ENCODE peak calls at places on chromosomes 13 and 19, in six cellular contexts. One of them, this sample, is unnamed.

GRCh38 chr19:10888421-10888866 is 17.1 kb downstream of the CARM1 start:
- DNase-seq in right lobe of liver: no peak
- DNase-seq in adrenal gland: no peak
- DNase-seq in colonic mucosa: no peak
- DNase-seq in Peyer's patch: no peak
- DNase-seq in left ventricle myocardium inferior: no peak
- DNase-seq in this sample: no peak

GRCh38 chr13:25574437-25575426 is 203.0 kb downstream of the ATP8A2 start:
- DNase-seq in right lobe of liver: peak; percentile 42
- DNase-seq in adrenal gland: peak; percentile 77
- DNase-seq in colonic mucosa: peak; percentile 84
- DNase-seq in Peyer's patch: peak; percentile 82
- DNase-seq in left ventricle myocardium inferior: peak; percentile 56
- DNase-seq in this sample: peak; percentile 75

GRCh38 chr19:14502334-14503092 is 6.6 kb upstream of the GIPC1 start:
- DNase-seq in right lobe of liver: peak; percentile 60
- DNase-seq in adrenal gland: no peak
- DNase-seq in colonic mucosa: no peak
- DNase-seq in Peyer's patch: no peak
- DNase-seq in left ventricle myocardium inferior: no peak
- DNase-seq in this sample: no peak

GRCh38 chr19:48095637-48096175 is 14.9 kb downstream of the PLA2G4C start:
- DNase-seq in right lobe of liver: no peak
- DNase-seq in adrenal gland: no peak
- DNase-seq in colonic mucosa: no peak
- DNase-seq in Peyer's patch: no peak
- DNase-seq in left ventricle myocardium inferior: no peak
- DNase-seq in this sample: no peak

GRCh38 chr19:39199025-39199424 is 2.3 kb downstream of the NCCRP1 start:
- DNase-seq in right lobe of liver: no peak
- DNase-seq in adrenal gland: peak; percentile 86
- DNase-seq in colonic mucosa: no peak
- DNase-seq in Peyer's patch: no peak
- DNase-seq in left ventricle myocardium inferior: no peak
- DNase-seq in this sample: no peak

GRCh38 chr19:50721441-50722137 is 1.6 kb upstream of the CLEC11A start:
- DNase-seq in right lobe of liver: no peak
- DNase-seq in adrenal gland: peak; percentile 92
- DNase-seq in colonic mucosa: no peak
- DNase-seq in Peyer's patch: no peak
- DNase-seq in left ventricle myocardium inferior: no peak
- DNase-seq in this sample: no peak

GRCh38 chr19:37221136-37221535 is 3.1 kb downstream of the ZNF383 start:
- DNase-seq in right lobe of liver: no peak
- DNase-seq in adrenal gland: no peak
- DNase-seq in colonic mucosa: no peak
- DNase-seq in Peyer's patch: no peak
- DNase-seq in left ventricle myocardium inferior: no peak
- DNase-seq in this sample: no peak

GRCh38 chr13:70708744-70709143 is 600.5 kb upstream of the KLHL1 start:
- DNase-seq in right lobe of liver: no peak
- DNase-seq in adrenal gland: no peak
- DNase-seq in colonic mucosa: no peak
- DNase-seq in Peyer's patch: no peak
- DNase-seq in left ventricle myocardium inferior: no peak
- DNase-seq in this sample: no peak

GRCh38 chr13:50230365-50230978 is 215.2 kb downstream of the KCNRG start:
- DNase-seq in right lobe of liver: no peak
- DNase-seq in adrenal gland: no peak
- DNase-seq in colonic mucosa: no peak
- DNase-seq in Peyer's patch: no peak
- DNase-seq in left ventricle myocardium inferior: no peak
- DNase-seq in this sample: no peak

GRCh38 chr19:6423499-6424189 is 967 bp downstream of the KHSRP start:
- DNase-seq in right lobe of liver: no peak
- DNase-seq in adrenal gland: peak; percentile 53
- DNase-seq in colonic mucosa: peak; percentile 55
- DNase-seq in Peyer's patch: no peak
- DNase-seq in left ventricle myocardium inferior: no peak
- DNase-seq in this sample: no peak

GRCh38 chr19:5138606-5139594 is 170.0 kb downstream of the KDM4B start:
- DNase-seq in right lobe of liver: peak; percentile 53
- DNase-seq in adrenal gland: no peak
- DNase-seq in colonic mucosa: peak; percentile 54
- DNase-seq in Peyer's patch: peak; percentile 94
- DNase-seq in left ventricle myocardium inferior: no peak
- DNase-seq in this sample: peak; percentile 52

GRCh38 chr19:48396010-48396870 is 2.8 kb downstream of the GRIN2D start:
- DNase-seq in right lobe of liver: no peak
- DNase-seq in adrenal gland: no peak
- DNase-seq in colonic mucosa: no peak
- DNase-seq in Peyer's patch: no peak
- DNase-seq in left ventricle myocardium inferior: no peak
- DNase-seq in this sample: no peak

GRCh38 chr13:90375851-90376250 is 971.6 kb upstream of the MIR17HG start:
- DNase-seq in right lobe of liver: no peak
- DNase-seq in adrenal gland: no peak
- DNase-seq in colonic mucosa: no peak
- DNase-seq in Peyer's patch: no peak
- DNase-seq in left ventricle myocardium inferior: no peak
- DNase-seq in this sample: no peak

GRCh38 chr19:8577247-8577646 is at the start of gene MYO1F:
- DNase-seq in right lobe of liver: peak; percentile 73
- DNase-seq in adrenal gland: peak; percentile 51
- DNase-seq in colonic mucosa: peak; percentile 53
- DNase-seq in Peyer's patch: peak; percentile 84
- DNase-seq in left ventricle myocardium inferior: peak; percentile 65
- DNase-seq in this sample: peak; percentile 74

GRCh38 chr19:55266840-55267239 is 8.0 kb upstream of the PPP6R1 start:
- DNase-seq in right lobe of liver: no peak
- DNase-seq in adrenal gland: no peak
- DNase-seq in colonic mucosa: no peak
- DNase-seq in Peyer's patch: no peak
- DNase-seq in left ventricle myocardium inferior: no peak
- DNase-seq in this sample: no peak

GRCh38 chr13:110790371-110790770 is 76.9 kb downstream of the ING1 start:
- DNase-seq in right lobe of liver: no peak
- DNase-seq in adrenal gland: no peak
- DNase-seq in colonic mucosa: no peak
- DNase-seq in Peyer's patch: no peak
- DNase-seq in left ventricle myocardium inferior: no peak
- DNase-seq in this sample: no peak

GRCh38 chr19:14563989-14564650 is 7.7 kb downstream of the NDUFB7 start:
- DNase-seq in right lobe of liver: no peak
- DNase-seq in adrenal gland: no peak
- DNase-seq in colonic mucosa: no peak
- DNase-seq in Peyer's patch: no peak
- DNase-seq in left ventricle myocardium inferior: no peak
- DNase-seq in this sample: peak; percentile 44

GRCh38 chr13:103289661-103290060 is 223.4 kb upstream of the SLC10A2 start:
- DNase-seq in right lobe of liver: no peak
- DNase-seq in adrenal gland: no peak
- DNase-seq in colonic mucosa: no peak
- DNase-seq in Peyer's patch: no peak
- DNase-seq in left ventricle myocardium inferior: no peak
- DNase-seq in this sample: no peak

GRCh38 chr13:62333466-62333865 is 917.8 kb upstream of the PCDH20 start:
- DNase-seq in right lobe of liver: no peak
- DNase-seq in adrenal gland: no peak
- DNase-seq in colonic mucosa: no peak
- DNase-seq in Peyer's patch: no peak
- DNase-seq in left ventricle myocardium inferior: no peak
- DNase-seq in this sample: no peak

GRCh38 chr19:13053761-13054604 is 48.7 kb downstream of the LYL1 start:
- DNase-seq in right lobe of liver: peak; percentile 79
- DNase-seq in adrenal gland: peak; percentile 62
- DNase-seq in colonic mucosa: peak; percentile 70
- DNase-seq in Peyer's patch: peak; percentile 76
- DNase-seq in left ventricle myocardium inferior: peak; percentile 93
- DNase-seq in this sample: peak; percentile 94

GRCh38 chr19:38229585-38230073 is 5.6 kb upstream of the DPF1 start:
- DNase-seq in right lobe of liver: no peak
- DNase-seq in adrenal gland: peak; percentile 54
- DNase-seq in colonic mucosa: no peak
- DNase-seq in Peyer's patch: peak; percentile 60
- DNase-seq in left ventricle myocardium inferior: peak; percentile 56
- DNase-seq in this sample: peak; percentile 66

GRCh38 chr13:45861352-45861751 is 9.8 kb upstream of the SIAH3 start:
- DNase-seq in right lobe of liver: no peak
- DNase-seq in adrenal gland: no peak
- DNase-seq in colonic mucosa: no peak
- DNase-seq in Peyer's patch: no peak
- DNase-seq in left ventricle myocardium inferior: no peak
- DNase-seq in this sample: no peak

GRCh38 chr13:23899555-23899954 is 2.3 kb upstream of the C1QTNF9B start:
- DNase-seq in right lobe of liver: no peak
- DNase-seq in adrenal gland: peak; percentile 41
- DNase-seq in colonic mucosa: peak; percentile 48
- DNase-seq in Peyer's patch: peak; percentile 62
- DNase-seq in left ventricle myocardium inferior: no peak
- DNase-seq in this sample: no peak

GRCh38 chr13:112105244-112105681 is 38.3 kb downstream of the SOX1 start:
- DNase-seq in right lobe of liver: no peak
- DNase-seq in adrenal gland: no peak
- DNase-seq in colonic mucosa: no peak
- DNase-seq in Peyer's patch: no peak
- DNase-seq in left ventricle myocardium inferior: no peak
- DNase-seq in this sample: no peak

GRCh38 chr19:1383014-1383310 is 745 bp upstream of the NDUFS7 start:
- DNase-seq in right lobe of liver: no peak
- DNase-seq in adrenal gland: no peak
- DNase-seq in colonic mucosa: no peak
- DNase-seq in Peyer's patch: no peak
- DNase-seq in left ventricle myocardium inferior: no peak
- DNase-seq in this sample: no peak

GRCh38 chr13:31377946-31378345 is 178.2 kb downstream of the B3GLCT start:
- DNase-seq in right lobe of liver: no peak
- DNase-seq in adrenal gland: no peak
- DNase-seq in colonic mucosa: no peak
- DNase-seq in Peyer's patch: peak; percentile 67
- DNase-seq in left ventricle myocardium inferior: no peak
- DNase-seq in this sample: no peak

GRCh38 chr19:33143897-33144405 is 12.0 kb downstream of the WDR88 start:
- DNase-seq in right lobe of liver: peak; percentile 51
- DNase-seq in adrenal gland: peak; percentile 37
- DNase-seq in colonic mucosa: peak; percentile 66
- DNase-seq in Peyer's patch: peak; percentile 81
- DNase-seq in left ventricle myocardium inferior: peak; percentile 49
- DNase-seq in this sample: peak; percentile 65

GRCh38 chr13:91375119-91375729 is 23.2 kb upstream of the GPC5 start:
- DNase-seq in right lobe of liver: no peak
- DNase-seq in adrenal gland: no peak
- DNase-seq in colonic mucosa: no peak
- DNase-seq in Peyer's patch: no peak
- DNase-seq in left ventricle myocardium inferior: no peak
- DNase-seq in this sample: no peak

GRCh38 chr13:108993346-108993745 is 363.9 kb downstream of the MYO16 start:
- DNase-seq in right lobe of liver: no peak
- DNase-seq in adrenal gland: no peak
- DNase-seq in colonic mucosa: no peak
- DNase-seq in Peyer's patch: no peak
- DNase-seq in left ventricle myocardium inferior: no peak
- DNase-seq in this sample: no peak

GRCh38 chr19:16141043-16141442 is 2.4 kb upstream of the HSH2D start:
- DNase-seq in right lobe of liver: no peak
- DNase-seq in adrenal gland: no peak
- DNase-seq in colonic mucosa: no peak
- DNase-seq in Peyer's patch: peak; percentile 86
- DNase-seq in left ventricle myocardium inferior: no peak
- DNase-seq in this sample: no peak
- H3K27ac ChIP-seq in right lobe of liver: no peak overlapping the region
- H3K27ac ChIP-seq in adrenal gland: no peak overlapping the region
- H3K27ac ChIP-seq in colonic mucosa: no peak overlapping the region
- H3K27ac ChIP-seq in Peyer's patch: peak overlapping the region; percentile 88
- H3K27ac ChIP-seq in left ventricle myocardium inferior: no peak overlapping the region
- H3K27ac ChIP-seq in this sample: no peak overlapping the region

GRCh38 chr19:2636897-2637683 is 65.4 kb downstream of the GNG7 start:
- DNase-seq in right lobe of liver: peak; percentile 72
- DNase-seq in adrenal gland: peak; percentile 64
- DNase-seq in colonic mucosa: peak; percentile 59
- DNase-seq in Peyer's patch: peak; percentile 82
- DNase-seq in left ventricle myocardium inferior: peak; percentile 69
- DNase-seq in this sample: peak; percentile 83
- H3K4me3 ChIP-seq in right lobe of liver: no peak overlapping the region
- H3K4me3 ChIP-seq in adrenal gland: no peak overlapping the region
- H3K4me3 ChIP-seq in colonic mucosa: no peak overlapping the region
- H3K4me3 ChIP-seq in Peyer's patch: no peak overlapping the region
- H3K4me3 ChIP-seq in left ventricle myocardium inferior: no peak overlapping the region
- H3K4me3 ChIP-seq in this sample: peak overlapping the region; percentile 15

GRCh38 chr19:34559045-34559444 is 77.5 kb downstream of the WTIP start:
- DNase-seq in right lobe of liver: no peak
- DNase-seq in adrenal gland: no peak
- DNase-seq in colonic mucosa: no peak
- DNase-seq in Peyer's patch: no peak
- DNase-seq in left ventricle myocardium inferior: no peak
- DNase-seq in this sample: no peak

GRCh38 chr19:34556500-34556899 is 74.9 kb downstream of the WTIP start:
- DNase-seq in right lobe of liver: no peak
- DNase-seq in adrenal gland: no peak
- DNase-seq in colonic mucosa: no peak
- DNase-seq in Peyer's patch: no peak
- DNase-seq in left ventricle myocardium inferior: no peak
- DNase-seq in this sample: no peak

GRCh38 chr19:34549833-34550232 is 68.3 kb downstream of the WTIP start:
- DNase-seq in right lobe of liver: no peak
- DNase-seq in adrenal gland: no peak
- DNase-seq in colonic mucosa: no peak
- DNase-seq in Peyer's patch: no peak
- DNase-seq in left ventricle myocardium inferior: no peak
- DNase-seq in this sample: no peak

GRCh38 chr19:34560229-34560628 is 78.7 kb downstream of the WTIP start:
- DNase-seq in right lobe of liver: no peak
- DNase-seq in adrenal gland: no peak
- DNase-seq in colonic mucosa: no peak
- DNase-seq in Peyer's patch: no peak
- DNase-seq in left ventricle myocardium inferior: no peak
- DNase-seq in this sample: no peak

DNA sequence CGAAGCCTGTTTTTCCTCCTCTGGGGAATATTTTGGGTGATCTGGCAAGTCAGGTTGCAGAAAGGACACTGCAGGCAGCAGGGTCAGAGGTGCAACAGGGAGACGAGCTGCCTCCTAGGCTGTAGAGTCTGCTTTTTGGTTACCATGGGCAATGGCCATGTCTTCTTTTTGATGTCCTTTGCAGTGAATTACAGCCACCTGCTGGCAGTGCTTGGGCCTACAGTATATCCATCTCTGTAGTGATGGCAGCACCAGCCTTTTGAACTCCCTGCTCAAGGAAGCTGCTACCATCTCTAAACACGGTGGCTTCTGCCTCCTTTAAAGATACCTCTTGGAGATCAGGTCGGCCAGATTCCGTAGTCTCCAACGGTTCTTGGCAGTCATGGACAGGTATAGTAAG is 73.9 kb downstream of the WTIP start:
- DNase-seq in right lobe of liver: no peak
- DNase-seq in adrenal gland: no peak
- DNase-seq in colonic mucosa: no peak
- DNase-seq in Peyer's patch: no peak
- DNase-seq in left ventricle myocardium inferior: no peak
- DNase-seq in this sample: no peak
- TF ChIP-seq CTCF in right lobe of liver: peak; percentile 17
- TF ChIP-seq CTCF in adrenal gland: no peak
- TF ChIP-seq CTCF in colonic mucosa: no peak
- TF ChIP-seq CTCF in Peyer's patch: no peak
- TF ChIP-seq CTCF in left ventricle myocardium inferior: peak; percentile 29
- TF ChIP-seq CTCF in this sample: peak; percentile 21

GRCh38 chr19:46404884-46405658 is 8.3 kb downstream of the CCDC8 start:
- DNase-seq in right lobe of liver: no peak
- DNase-seq in adrenal gland: no peak
- DNase-seq in colonic mucosa: no peak
- DNase-seq in Peyer's patch: no peak
- DNase-seq in left ventricle myocardium inferior: no peak
- DNase-seq in this sample: no peak
- H3K27ac ChIP-seq in right lobe of liver: peak overlapping the region; percentile 80
- H3K27ac ChIP-seq in adrenal gland: no peak overlapping the region
- H3K27ac ChIP-seq in colonic mucosa: no peak overlapping the region
- H3K27ac ChIP-seq in Peyer's patch: peak overlapping the region; percentile 40
- H3K27ac ChIP-seq in left ventricle myocardium inferior: peak overlapping the region; percentile 83
- H3K27ac ChIP-seq in this sample: peak overlapping the region; percentile 63